ENCODE peak calls at places on chromosomes 7 and 10, in four cellular contexts. One of them, this sample, is unnamed.

GRCh38 chr7:142646274-142646895 is 102.9 kb upstream of the PRSS1 start:
- DNase-seq in ovary: no peak
- DNase-seq in adrenal gland: no peak
- DNase-seq in esophagus squamous epithelium: no peak
- DNase-seq in this sample: no peak

GRCh38 chr10:61284222-61284890 is 168.8 kb downstream of the TMEM26 start:
- DNase-seq in ovary: no peak
- DNase-seq in esophagus squamous epithelium: no peak
- DNase-seq in adrenal gland: peak; percentile 20
- DNase-seq in this sample: no peak

GRCh38 chr7:4871056-4871680 is 9.3 kb upstream of the PAPOLB start:
- DNase-seq in adrenal gland: no peak
- DNase-seq in ovary: no peak
- DNase-seq in esophagus squamous epithelium: no peak
- DNase-seq in this sample: no peak

GRCh38 chr7:155576416-155576815 is 30.1 kb upstream of the CNPY1 start:
- DNase-seq in adrenal gland: no peak
- DNase-seq in esophagus squamous epithelium: no peak
- DNase-seq in ovary: no peak
- DNase-seq in this sample: no peak

GRCh38 chr7:29854257-29854938 is 48.1 kb downstream of the WIPF3 start:
- DNase-seq in adrenal gland: no peak
- DNase-seq in ovary: no peak
- DNase-seq in esophagus squamous epithelium: no peak
- DNase-seq in this sample: no peak

GRCh38 chr7:36261019-36261754 is 108.1 kb downstream of the EEPD1 start:
- DNase-seq in ovary: no peak
- DNase-seq in esophagus squamous epithelium: no peak
- DNase-seq in adrenal gland: no peak
- DNase-seq in this sample: no peak

GRCh38 chr7:46651561-46652088 is 730.6 kb upstream of the IGFBP3 start:
- DNase-seq in esophagus squamous epithelium: no peak
- DNase-seq in adrenal gland: no peak
- DNase-seq in ovary: no peak
- DNase-seq in this sample: no peak

GRCh38 chr7:128408709-128409434 is 910 bp downstream of the IMPDH1 start:
- DNase-seq in esophagus squamous epithelium: no peak
- DNase-seq in adrenal gland: no peak
- DNase-seq in ovary: peak; percentile 73
- DNase-seq in this sample: no peak

GRCh38 chr7:22781230-22781711 is 41.4 kb downstream of the TOMM7 start:
- DNase-seq in ovary: no peak
- DNase-seq in esophagus squamous epithelium: no peak
- DNase-seq in adrenal gland: no peak
- DNase-seq in this sample: no peak

GRCh38 chr7:101624246-101625000 is 4.7 kb downstream of the MYL10 start:
- DNase-seq in adrenal gland: no peak
- DNase-seq in ovary: no peak
- DNase-seq in esophagus squamous epithelium: no peak
- DNase-seq in this sample: no peak

GRCh38 chr10:109529258-109529657 is 394.1 kb downstream of the XPNPEP1 start:
- DNase-seq in adrenal gland: no peak
- DNase-seq in esophagus squamous epithelium: no peak
- DNase-seq in ovary: no peak
- DNase-seq in this sample: no peak

GRCh38 chr7:128402346-128402745 is 7.4 kb downstream of the IMPDH1 start:
- DNase-seq in ovary: no peak
- DNase-seq in adrenal gland: no peak
- DNase-seq in esophagus squamous epithelium: no peak
- DNase-seq in this sample: no peak

GRCh38 chr7:158353606-158354570 is 233.7 kb downstream of the PTPRN2 start:
- DNase-seq in adrenal gland: no peak
- DNase-seq in ovary: no peak
- DNase-seq in esophagus squamous epithelium: no peak
- DNase-seq in this sample: no peak

GRCh38 chr7:100435401-100436304 is 644 bp downstream of the PPP1R35 start:
- DNase-seq in ovary: peak; percentile 51
- DNase-seq in adrenal gland: no peak
- DNase-seq in esophagus squamous epithelium: no peak
- DNase-seq in this sample: peak; percentile 78

GRCh38 chr10:70232859-70233108 is 445 bp downstream of the PPA1 start:
- DNase-seq in ovary: no peak
- DNase-seq in adrenal gland: no peak
- DNase-seq in esophagus squamous epithelium: no peak
- DNase-seq in this sample: no peak

GRCh38 chr7:52362521-52362920 is 672.9 kb upstream of the POM121L12 start:
- DNase-seq in ovary: no peak
- DNase-seq in adrenal gland: no peak
- DNase-seq in esophagus squamous epithelium: no peak
- DNase-seq in this sample: no peak

GRCh38 chr7:17009007-17009719 is 127.4 kb upstream of the AGR3 start:
- DNase-seq in ovary: no peak
- DNase-seq in esophagus squamous epithelium: no peak
- DNase-seq in adrenal gland: no peak
- DNase-seq in this sample: no peak

GRCh38 chr7:111537134-111537533 is 25.2 kb downstream of the IMMP2L start:
- DNase-seq in esophagus squamous epithelium: no peak
- DNase-seq in ovary: no peak
- DNase-seq in adrenal gland: no peak
- DNase-seq in this sample: no peak

GRCh38 chr10:12606461-12606860 is 257.1 kb downstream of the CAMK1D start:
- DNase-seq in ovary: no peak
- DNase-seq in esophagus squamous epithelium: no peak
- DNase-seq in adrenal gland: no peak
- DNase-seq in this sample: no peak

GRCh38 chr10:35504132-35504531 is 101.0 kb upstream of the GJD4 start:
- DNase-seq in ovary: no peak
- DNase-seq in esophagus squamous epithelium: no peak
- DNase-seq in adrenal gland: no peak
- DNase-seq in this sample: no peak

GRCh38 chr10:96743988-96744585 is 23.8 kb upstream of the PIK3AP1 start:
- DNase-seq in ovary: peak; percentile 42
- DNase-seq in adrenal gland: no peak
- DNase-seq in esophagus squamous epithelium: no peak
- DNase-seq in this sample: no peak

GRCh38 chr10:88881922-88882645 is 2.0 kb downstream of the STAMBPL1 start:
- DNase-seq in ovary: no peak
- DNase-seq in esophagus squamous epithelium: no peak
- DNase-seq in adrenal gland: no peak
- DNase-seq in this sample: no peak

GRCh38 chr10:2851544-2851943 is 215.8 kb upstream of the PFKP start:
- DNase-seq in adrenal gland: no peak
- DNase-seq in esophagus squamous epithelium: no peak
- DNase-seq in ovary: no peak
- DNase-seq in this sample: no peak

GRCh38 chr10:102114861-102115618 is 5.1 kb downstream of the LDB1 start:
- DNase-seq in adrenal gland: peak; percentile 90
- DNase-seq in ovary: peak; percentile 92
- DNase-seq in esophagus squamous epithelium: no peak
- DNase-seq in this sample: peak; percentile 95

GRCh38 chr7:99268361-99268908 is 4.2 kb upstream of the MYH16 start:
- DNase-seq in ovary: no peak
- DNase-seq in esophagus squamous epithelium: no peak
- DNase-seq in adrenal gland: no peak
- DNase-seq in this sample: no peak

GRCh38 chr7:94252971-94253370 is 141.7 kb upstream of the COL1A2 start:
- DNase-seq in adrenal gland: no peak
- DNase-seq in esophagus squamous epithelium: no peak
- DNase-seq in ovary: no peak
- DNase-seq in this sample: no peak

GRCh38 chr10:78634835-78635234 is 433.9 kb upstream of the ZMIZ1 start:
- DNase-seq in adrenal gland: no peak
- DNase-seq in esophagus squamous epithelium: no peak
- DNase-seq in ovary: no peak
- DNase-seq in this sample: no peak

GRCh38 chr10:121216721-121217181 is 365.6 kb downstream of the WDR11 start:
- DNase-seq in esophagus squamous epithelium: no peak
- DNase-seq in adrenal gland: no peak
- DNase-seq in ovary: no peak
- DNase-seq in this sample: peak; percentile 84

GRCh38 chr10:125169915-125170314 is 9.6 kb upstream of the CTBP2 start:
- DNase-seq in esophagus squamous epithelium: no peak
- DNase-seq in ovary: no peak
- DNase-seq in adrenal gland: no peak
- DNase-seq in this sample: no peak

GRCh38 chr10:30827531-30828120 is 198.1 kb upstream of the LYZL2 start:
- DNase-seq in ovary: no peak
- DNase-seq in adrenal gland: no peak
- DNase-seq in esophagus squamous epithelium: no peak
- DNase-seq in this sample: no peak

DNA sequence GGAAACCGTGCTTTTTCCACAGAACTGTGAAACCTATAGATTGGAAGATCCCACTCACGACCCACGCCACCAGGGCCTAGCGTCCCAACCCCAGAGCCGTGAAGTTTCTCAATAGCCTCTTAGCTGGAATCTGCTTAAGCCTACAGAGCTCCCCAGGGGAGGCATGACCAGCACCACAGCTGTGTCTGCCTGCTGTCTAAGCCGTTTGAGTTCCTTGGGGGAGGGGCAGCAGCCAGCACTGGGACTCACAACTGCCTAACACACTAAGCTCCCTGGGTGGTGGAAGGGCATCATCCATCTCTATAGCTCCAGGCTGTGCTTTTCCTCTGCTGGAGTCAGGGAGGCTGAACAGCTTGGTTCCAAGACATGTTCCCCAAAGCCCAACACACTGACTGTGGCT is 26.0 kb upstream of the TMEM140 start:
- DNase-seq in ovary: no peak
- DNase-seq in adrenal gland: no peak
- DNase-seq in esophagus squamous epithelium: no peak
- DNase-seq in this sample: no peak
- TF ChIP-seq POLR2A in ovary: no peak
- TF ChIP-seq POLR2A in adrenal gland: no peak
- TF ChIP-seq POLR2A in esophagus squamous epithelium: no peak
- TF ChIP-seq POLR2A in this sample: no peak

GRCh38 chr7:64904008-64904407 is 935 bp downstream of the ZNF273 start:
- DNase-seq in esophagus squamous epithelium: no peak
- DNase-seq in ovary: no peak
- DNase-seq in adrenal gland: no peak
- DNase-seq in this sample: no peak

GRCh38 chr7:64905133-64905532 is 2.1 kb downstream of the ZNF273 start:
- DNase-seq in adrenal gland: no peak
- DNase-seq in esophagus squamous epithelium: no peak
- DNase-seq in ovary: no peak
- DNase-seq in this sample: no peak

GRCh38 chr7:64905547-64905946 is 2.5 kb downstream of the ZNF273 start:
- DNase-seq in ovary: no peak
- DNase-seq in adrenal gland: no peak
- DNase-seq in esophagus squamous epithelium: no peak
- DNase-seq in this sample: no peak

GRCh38 chr7:64907641-64908326 is 4.7 kb downstream of the ZNF273 start:
- DNase-seq in esophagus squamous epithelium: no peak
- DNase-seq in ovary: no peak
- DNase-seq in adrenal gland: no peak
- DNase-seq in this sample: no peak

DNA sequence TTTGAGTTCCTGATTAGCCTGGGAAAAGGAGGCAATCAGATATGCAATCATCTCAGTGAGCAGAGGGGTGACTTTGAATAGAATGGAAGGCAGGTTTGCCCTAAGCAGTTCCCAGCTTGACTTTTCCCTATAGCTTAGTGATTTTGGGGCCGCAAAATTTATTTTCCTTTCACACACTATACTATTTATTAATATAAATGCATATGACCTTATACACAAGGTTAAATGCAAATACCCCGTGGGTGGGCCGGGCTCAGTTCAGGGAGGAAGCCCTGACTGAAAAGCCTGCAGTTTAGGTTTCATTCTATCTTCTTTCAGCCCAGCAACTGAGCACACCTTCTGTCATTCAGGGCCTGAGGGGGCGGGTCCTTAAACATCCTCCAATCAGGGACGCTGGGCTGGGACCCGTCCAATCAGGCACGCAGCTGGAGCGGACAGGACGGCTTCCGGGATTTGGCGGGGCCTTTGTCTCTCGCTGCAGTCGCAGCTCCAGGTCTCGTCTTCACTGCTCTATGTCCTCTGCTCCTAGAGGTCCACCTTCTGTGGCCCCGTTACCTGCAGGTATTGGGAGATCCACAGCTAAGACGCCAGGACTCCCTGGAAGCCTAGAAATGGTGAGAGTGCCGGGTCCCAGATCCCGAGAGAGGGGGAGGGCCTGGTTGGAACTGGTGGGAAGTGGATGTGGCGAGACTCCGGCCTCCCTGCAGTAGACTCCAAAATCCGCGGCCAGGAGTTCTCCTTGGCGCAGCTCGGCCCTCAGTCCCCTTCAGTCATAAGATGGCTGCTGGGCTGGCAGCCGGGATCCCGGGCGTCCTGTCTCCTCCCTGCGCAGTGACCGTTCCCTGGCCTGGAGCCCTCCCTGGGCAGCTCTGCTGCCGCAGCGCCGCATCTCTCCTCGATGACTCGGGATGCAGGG is at the start of gene ZNF273:
- DNase-seq in adrenal gland: peak; percentile 97
- DNase-seq in esophagus squamous epithelium: peak; percentile 77
- DNase-seq in ovary: peak; percentile 92
- DNase-seq in this sample: peak; percentile 95
- TF ChIP-seq POLR2A in adrenal gland: no peak
- TF ChIP-seq POLR2A in esophagus squamous epithelium: no peak
- TF ChIP-seq POLR2A in ovary: no peak
- TF ChIP-seq POLR2A in this sample: peak; percentile 44

GRCh38 chr10:47165711-47166404 is 134.1 kb upstream of the GDF10 start:
- DNase-seq in ovary: peak; percentile 42
- DNase-seq in adrenal gland: peak; percentile 49
- DNase-seq in esophagus squamous epithelium: no peak
- DNase-seq in this sample: no peak
- TF ChIP-seq POLR2A in ovary: no peak
- TF ChIP-seq POLR2A in adrenal gland: no peak
- TF ChIP-seq POLR2A in esophagus squamous epithelium: no peak
- TF ChIP-seq POLR2A in this sample: no peak

DNA sequence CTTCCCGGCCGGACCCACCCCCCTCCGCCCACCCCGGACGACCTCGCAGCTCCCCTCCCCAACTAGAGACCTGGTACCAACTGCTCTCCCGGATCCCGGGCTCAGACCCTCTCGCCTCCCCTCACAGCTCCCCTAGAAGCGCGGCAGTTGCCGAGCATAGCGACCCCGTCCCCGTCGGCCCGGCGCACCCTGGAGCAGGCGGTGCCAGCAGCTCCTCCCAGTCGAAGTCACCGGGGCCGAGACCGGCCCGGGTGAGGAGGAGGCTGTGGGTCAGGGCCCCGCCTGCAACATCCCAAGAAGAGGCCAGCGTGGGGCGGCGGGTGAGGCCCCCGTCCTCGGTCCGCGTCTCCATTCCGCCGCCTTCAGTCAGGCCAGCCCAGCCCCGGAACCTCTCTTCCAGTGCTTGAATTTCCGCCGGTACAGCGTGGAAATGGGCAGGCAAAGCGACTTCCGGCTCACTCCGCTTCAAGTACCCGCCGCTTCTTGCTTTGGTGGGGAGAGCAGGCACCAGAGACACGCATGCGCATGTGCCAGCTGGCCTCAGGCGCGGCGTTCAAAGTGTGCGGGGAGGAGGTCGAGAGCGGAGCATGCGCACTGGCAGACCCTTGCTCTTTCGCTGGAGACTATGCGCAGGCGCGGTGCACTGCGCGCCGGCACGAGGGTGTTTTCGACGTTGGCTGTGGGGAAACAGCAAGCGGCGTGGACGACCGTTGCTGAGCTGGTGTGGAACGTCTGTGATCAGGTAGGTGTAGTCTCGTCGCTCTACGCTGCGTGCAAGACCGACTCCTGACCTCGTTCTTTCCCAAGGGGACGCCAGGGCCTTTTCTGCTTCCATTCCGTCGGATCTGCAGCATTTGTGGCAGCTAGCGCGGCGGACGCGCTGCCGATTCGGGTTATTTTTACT is at the start of gene C10orf88:
- DNase-seq in adrenal gland: peak; percentile 97
- DNase-seq in ovary: peak; percentile 96
- DNase-seq in esophagus squamous epithelium: peak; percentile 93
- DNase-seq in this sample: peak; percentile 98
- TF ChIP-seq POLR2A in adrenal gland: peak; percentile 49
- TF ChIP-seq POLR2A in ovary: peak; percentile 17
- TF ChIP-seq POLR2A in esophagus squamous epithelium: no peak
- TF ChIP-seq POLR2A in this sample: peak; percentile 48

This sample was measured in right lobe of liver.